ENCODE peak calls at places on chromosomes 2 and 18, in eight cellular contexts. One of them, this sample, is unnamed.

GRCh38 chr2:98564541-98565164 is 43.7 kb downstream of the COA5 start:
- DNase-seq in CD8-positive, alpha-beta T cell: no peak
- DNase-seq in ascending aorta: no peak
- DNase-seq in thoracic aorta: no peak
- DNase-seq in endodermal cell: no peak
- DNase-seq in adipocyte: no peak
- DNase-seq in neuronal stem cell: no peak
- DNase-seq in lower lobe of right lung: no peak
- DNase-seq in this sample: no peak

GRCh38 chr2:203733683-203734082 is 27.2 kb downstream of the CD28 start:
- DNase-seq in thoracic aorta: no peak
- DNase-seq in neuronal stem cell: no peak
- DNase-seq in adipocyte: no peak
- DNase-seq in lower lobe of right lung: no peak
- DNase-seq in ascending aorta: no peak
- DNase-seq in endodermal cell: no peak
- DNase-seq in CD8-positive, alpha-beta T cell: no peak
- DNase-seq in this sample: no peak

GRCh38 chr2:165428996-165429395 is 40.5 kb upstream of the CSRNP3 start:
- DNase-seq in ascending aorta: no peak
- DNase-seq in lower lobe of right lung: no peak
- DNase-seq in endodermal cell: no peak
- DNase-seq in adipocyte: peak; percentile 50
- DNase-seq in neuronal stem cell: no peak
- DNase-seq in CD8-positive, alpha-beta T cell: no peak
- DNase-seq in thoracic aorta: no peak
- DNase-seq in this sample: no peak

GRCh38 chr2:144515425-144515693 is 4.6 kb downstream of the ZEB2 start:
- DNase-seq in lower lobe of right lung: no peak
- DNase-seq in CD8-positive, alpha-beta T cell: no peak
- DNase-seq in endodermal cell: no peak
- DNase-seq in adipocyte: no peak
- DNase-seq in neuronal stem cell: no peak
- DNase-seq in ascending aorta: no peak
- DNase-seq in thoracic aorta: no peak
- DNase-seq in this sample: no peak

GRCh38 chr2:1593371-1594205 is 150.7 kb downstream of the PXDN start:
- DNase-seq in neuronal stem cell: no peak
- DNase-seq in adipocyte: peak; percentile 66
- DNase-seq in CD8-positive, alpha-beta T cell: no peak
- DNase-seq in thoracic aorta: no peak
- DNase-seq in lower lobe of right lung: peak; percentile 43
- DNase-seq in ascending aorta: peak; percentile 62
- DNase-seq in endodermal cell: peak; percentile 79
- DNase-seq in this sample: no peak

GRCh38 chr2:157488877-157489276 is 45.0 kb upstream of the CYTIP start:
- DNase-seq in lower lobe of right lung: no peak
- DNase-seq in adipocyte: no peak
- DNase-seq in thoracic aorta: no peak
- DNase-seq in CD8-positive, alpha-beta T cell: no peak
- DNase-seq in endodermal cell: peak; percentile 45
- DNase-seq in neuronal stem cell: no peak
- DNase-seq in ascending aorta: no peak
- DNase-seq in this sample: no peak

GRCh38 chr2:176126929-176127768 is 2.4 kb upstream of the HOXD8 start:
- DNase-seq in ascending aorta: peak; percentile 81
- DNase-seq in endodermal cell: peak; percentile 83
- DNase-seq in adipocyte: peak; percentile 89
- DNase-seq in lower lobe of right lung: no peak
- DNase-seq in neuronal stem cell: peak; percentile 76
- DNase-seq in CD8-positive, alpha-beta T cell: peak; percentile 52
- DNase-seq in thoracic aorta: no peak
- DNase-seq in this sample: no peak

GRCh38 chr2:6492573-6492972 is 373.1 kb downstream of the CMPK2 start:
- DNase-seq in thoracic aorta: no peak
- DNase-seq in neuronal stem cell: no peak
- DNase-seq in lower lobe of right lung: no peak
- DNase-seq in endodermal cell: no peak
- DNase-seq in CD8-positive, alpha-beta T cell: no peak
- DNase-seq in adipocyte: peak; percentile 12
- DNase-seq in ascending aorta: no peak
- DNase-seq in this sample: no peak

GRCh38 chr2:225017098-225017685 is 25.1 kb downstream of the DOCK10 start:
- DNase-seq in adipocyte: no peak
- DNase-seq in CD8-positive, alpha-beta T cell: no peak
- DNase-seq in neuronal stem cell: no peak
- DNase-seq in lower lobe of right lung: no peak
- DNase-seq in thoracic aorta: no peak
- DNase-seq in endodermal cell: no peak
- DNase-seq in ascending aorta: no peak
- DNase-seq in this sample: no peak

GRCh38 chr18:40168026-40168425 is 1787.0 kb upstream of the PIK3C3 start:
- DNase-seq in adipocyte: no peak
- DNase-seq in thoracic aorta: no peak
- DNase-seq in CD8-positive, alpha-beta T cell: no peak
- DNase-seq in ascending aorta: no peak
- DNase-seq in lower lobe of right lung: no peak
- DNase-seq in neuronal stem cell: no peak
- DNase-seq in endodermal cell: no peak
- DNase-seq in this sample: no peak

DNA sequence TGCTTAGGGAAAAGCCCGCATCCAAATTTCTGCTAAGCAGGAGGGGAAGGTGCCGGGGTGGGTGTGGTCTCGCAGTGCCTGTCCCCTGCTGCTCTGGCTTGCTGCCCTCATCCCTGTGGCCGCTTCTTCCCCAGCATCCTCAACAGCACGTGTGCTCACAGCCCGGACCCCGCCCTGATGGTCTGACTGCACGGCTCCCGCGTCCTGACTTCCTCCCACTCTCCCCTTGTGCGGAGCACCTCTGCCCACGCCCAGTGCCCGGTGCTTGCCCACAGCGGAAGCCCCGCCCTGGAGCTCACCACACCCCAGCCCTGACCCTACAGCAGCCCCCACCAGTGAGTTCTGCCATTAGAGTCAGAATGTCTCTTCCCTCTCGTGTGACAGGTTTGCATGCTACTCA is 277.9 kb downstream of the NDUFA10 start:
- DNase-seq in lower lobe of right lung: no peak
- DNase-seq in endodermal cell: no peak
- DNase-seq in adipocyte: no peak
- DNase-seq in thoracic aorta: no peak
- DNase-seq in neuronal stem cell: no peak
- DNase-seq in CD8-positive, alpha-beta T cell: no peak
- DNase-seq in ascending aorta: no peak
- DNase-seq in this sample: no peak
- H3K27me3 ChIP-seq in lower lobe of right lung: no peaks in the 10 kb centered on the region
- H3K27me3 ChIP-seq in endodermal cell: no peaks in the 10 kb centered on the region
- H3K27me3 ChIP-seq in adipocyte: peaks cover 13% of the 10 kb centered on the region
- H3K27me3 ChIP-seq in thoracic aorta: no peaks in the 10 kb centered on the region
- H3K27me3 ChIP-seq in neuronal stem cell: no peaks in the 10 kb centered on the region
- H3K27me3 ChIP-seq in CD8-positive, alpha-beta T cell: no peaks in the 10 kb centered on the region
- H3K27me3 ChIP-seq in ascending aorta: no peaks in the 10 kb centered on the region
- H3K27me3 ChIP-seq in this sample: no peaks in the 10 kb centered on the region

GRCh38 chr2:172555522-172556283 is at the start of gene PDK1:
- DNase-seq in ascending aorta: peak; percentile 93
- DNase-seq in adipocyte: peak; percentile 98
- DNase-seq in endodermal cell: peak; percentile 94
- DNase-seq in lower lobe of right lung: peak; percentile 93
- DNase-seq in thoracic aorta: peak; percentile 51
- DNase-seq in neuronal stem cell: peak; percentile 88
- DNase-seq in CD8-positive, alpha-beta T cell: peak; percentile 90
- DNase-seq in this sample: peak; percentile 93

GRCh38 chr2:172552547-172553291 is 3.2 kb upstream of the PDK1 start:
- DNase-seq in adipocyte: peak; percentile 50
- DNase-seq in endodermal cell: no peak
- DNase-seq in neuronal stem cell: no peak
- DNase-seq in ascending aorta: no peak
- DNase-seq in lower lobe of right lung: no peak
- DNase-seq in thoracic aorta: no peak
- DNase-seq in CD8-positive, alpha-beta T cell: no peak
- DNase-seq in this sample: no peak

GRCh38 chr2:172556284-172557033 is 569 bp downstream of the PDK1 start:
- DNase-seq in adipocyte: peak; percentile 78
- DNase-seq in neuronal stem cell: peak; percentile 57
- DNase-seq in lower lobe of right lung: peak; percentile 82
- DNase-seq in endodermal cell: peak; percentile 91
- DNase-seq in thoracic aorta: no peak
- DNase-seq in ascending aorta: peak; percentile 72
- DNase-seq in CD8-positive, alpha-beta T cell: peak; percentile 60
- DNase-seq in this sample: peak; percentile 84

GRCh38 chr2:172555272-172555521 is 693 bp upstream of the PDK1 start:
- DNase-seq in adipocyte: no peak
- DNase-seq in thoracic aorta: no peak
- DNase-seq in lower lobe of right lung: no peak
- DNase-seq in endodermal cell: no peak
- DNase-seq in ascending aorta: no peak
- DNase-seq in neuronal stem cell: no peak
- DNase-seq in CD8-positive, alpha-beta T cell: no peak
- DNase-seq in this sample: no peak

DNA sequence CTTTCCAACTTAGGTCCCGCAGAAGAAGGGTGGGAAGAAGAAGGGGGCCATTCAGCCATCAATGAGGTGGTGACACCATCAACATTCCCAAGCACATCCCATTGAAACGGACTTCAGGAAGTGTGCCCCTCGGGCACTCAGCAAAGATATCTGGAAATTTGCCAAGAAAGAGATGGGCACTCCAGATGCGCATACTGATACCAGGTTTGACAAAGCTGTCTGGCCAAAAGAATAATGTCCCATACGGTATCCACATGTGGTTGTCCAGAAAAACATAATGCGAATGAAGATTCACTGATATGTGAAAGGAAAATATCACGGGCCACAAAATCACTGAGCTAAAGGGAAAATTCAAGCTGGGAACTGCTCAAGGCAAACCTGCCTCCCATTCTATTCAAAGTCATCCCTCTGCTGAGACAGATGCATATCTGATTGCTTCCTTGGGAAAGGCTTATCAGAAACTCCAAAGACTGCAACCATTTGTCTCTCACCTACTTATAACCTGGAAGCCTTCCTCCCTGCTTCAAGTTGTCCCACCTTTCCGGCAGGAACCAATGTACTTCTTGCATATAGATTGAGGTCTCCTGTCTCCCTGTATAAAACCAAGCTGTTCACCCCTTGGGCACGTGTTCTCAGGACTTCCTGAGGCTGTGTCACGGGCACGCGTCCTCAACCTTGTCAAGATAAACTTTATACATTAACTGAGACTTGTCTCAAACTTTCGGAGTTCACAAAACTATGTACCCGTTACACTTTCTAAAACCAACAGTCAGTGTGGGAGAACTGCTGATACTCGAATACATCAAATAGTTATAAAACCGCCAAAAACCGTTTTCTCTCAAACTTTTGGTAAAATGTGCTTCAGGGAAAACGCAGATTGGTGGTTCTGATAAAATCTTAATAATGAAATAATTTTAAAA is 1.3 kb upstream of the PDK1 start:
- DNase-seq in lower lobe of right lung: no peak
- DNase-seq in CD8-positive, alpha-beta T cell: no peak
- DNase-seq in adipocyte: no peak
- DNase-seq in neuronal stem cell: no peak
- DNase-seq in thoracic aorta: no peak
- DNase-seq in ascending aorta: no peak
- DNase-seq in endodermal cell: peak; percentile 71
- DNase-seq in this sample: no peak
- H3K4me3 ChIP-seq in lower lobe of right lung: peak overlapping the region; percentile 87
- H3K4me3 ChIP-seq in CD8-positive, alpha-beta T cell: no peak overlapping the region
- H3K4me3 ChIP-seq in adipocyte: peak overlapping the region; percentile 93
- H3K4me3 ChIP-seq in neuronal stem cell: peak overlapping the region; percentile 87
- H3K4me3 ChIP-seq in thoracic aorta: peak overlapping the region; percentile 94
- H3K4me3 ChIP-seq in ascending aorta: peak overlapping the region; percentile 96
- H3K4me3 ChIP-seq in endodermal cell: peak overlapping the region; percentile 80
- H3K4me3 ChIP-seq in this sample: peak overlapping the region; percentile 88

GRCh38 chr18:74395006-74395405 is 62.1 kb downstream of the DIPK1C start:
- DNase-seq in thoracic aorta: no peak
- DNase-seq in endodermal cell: no peak
- DNase-seq in lower lobe of right lung: no peak
- DNase-seq in ascending aorta: no peak
- DNase-seq in neuronal stem cell: no peak
- DNase-seq in CD8-positive, alpha-beta T cell: no peak
- DNase-seq in adipocyte: no peak
- DNase-seq in this sample: no peak
- H3K27me3 ChIP-seq in thoracic aorta: no peaks in the 10 kb centered on the region
- H3K27me3 ChIP-seq in endodermal cell: no peaks in the 10 kb centered on the region
- H3K27me3 ChIP-seq in lower lobe of right lung: no peaks in the 10 kb centered on the region
- H3K27me3 ChIP-seq in ascending aorta: no peaks in the 10 kb centered on the region
- H3K27me3 ChIP-seq in neuronal stem cell: no peaks in the 10 kb centered on the region
- H3K27me3 ChIP-seq in CD8-positive, alpha-beta T cell: no peaks in the 10 kb centered on the region
- H3K27me3 ChIP-seq in adipocyte: peaks cover 66% of the 10 kb centered on the region
- H3K27me3 ChIP-seq in this sample: peaks cover 1% of the 10 kb centered on the region

GRCh38 chr2:68726608-68727367 is 7.8 kb upstream of the ARHGAP25 start:
- DNase-seq in lower lobe of right lung: no peak
- DNase-seq in CD8-positive, alpha-beta T cell: peak; percentile 90
- DNase-seq in ascending aorta: no peak
- DNase-seq in thoracic aorta: no peak
- DNase-seq in adipocyte: no peak
- DNase-seq in endodermal cell: no peak
- DNase-seq in neuronal stem cell: no peak
- DNase-seq in this sample: peak; percentile 75
- H3K4me3 ChIP-seq in lower lobe of right lung: no peak overlapping the region
- H3K4me3 ChIP-seq in CD8-positive, alpha-beta T cell: no peak overlapping the region
- H3K4me3 ChIP-seq in ascending aorta: no peak overlapping the region
- H3K4me3 ChIP-seq in thoracic aorta: no peak overlapping the region
- H3K4me3 ChIP-seq in adipocyte: no peak overlapping the region
- H3K4me3 ChIP-seq in endodermal cell: no peak overlapping the region
- H3K4me3 ChIP-seq in neuronal stem cell: no peak overlapping the region
- H3K4me3 ChIP-seq in this sample: no peak overlapping the region

GRCh38 chr2:86520153-86520552 is 43.1 kb downstream of the CHMP3 start:
- DNase-seq in thoracic aorta: no peak
- DNase-seq in adipocyte: no peak
- DNase-seq in endodermal cell: no peak
- DNase-seq in CD8-positive, alpha-beta T cell: no peak
- DNase-seq in neuronal stem cell: no peak
- DNase-seq in ascending aorta: no peak
- DNase-seq in lower lobe of right lung: no peak
- DNase-seq in this sample: no peak
- H3K27me3 ChIP-seq in thoracic aorta: no peaks in the 10 kb centered on the region
- H3K27me3 ChIP-seq in adipocyte: no peaks in the 10 kb centered on the region
- H3K27me3 ChIP-seq in endodermal cell: no peaks in the 10 kb centered on the region
- H3K27me3 ChIP-seq in CD8-positive, alpha-beta T cell: no peaks in the 10 kb centered on the region
- H3K27me3 ChIP-seq in neuronal stem cell: no peaks in the 10 kb centered on the region
- H3K27me3 ChIP-seq in ascending aorta: no peaks in the 10 kb centered on the region
- H3K27me3 ChIP-seq in lower lobe of right lung: no peaks in the 10 kb centered on the region
- H3K27me3 ChIP-seq in this sample: no peaks in the 10 kb centered on the region

GRCh38 chr2:117976581-117976980 is 37.3 kb downstream of the CCDC93 start:
- DNase-seq in ascending aorta: no peak
- DNase-seq in endodermal cell: no peak
- DNase-seq in adipocyte: no peak
- DNase-seq in CD8-positive, alpha-beta T cell: no peak
- DNase-seq in neuronal stem cell: no peak
- DNase-seq in thoracic aorta: no peak
- DNase-seq in lower lobe of right lung: no peak
- DNase-seq in this sample: no peak
- H3K4me3 ChIP-seq in ascending aorta: no peak overlapping the region
- H3K4me3 ChIP-seq in endodermal cell: no peak overlapping the region
- H3K4me3 ChIP-seq in adipocyte: no peak overlapping the region
- H3K4me3 ChIP-seq in CD8-positive, alpha-beta T cell: no peak overlapping the region
- H3K4me3 ChIP-seq in neuronal stem cell: no peak overlapping the region
- H3K4me3 ChIP-seq in thoracic aorta: no peak overlapping the region
- H3K4me3 ChIP-seq in lower lobe of right lung: no peak overlapping the region
- H3K4me3 ChIP-seq in this sample: no peak overlapping the region